ENCODE peak calls at places on chromosomes 16 and 17, in nine cellular contexts. One of them, this sample, is unnamed. For H3K27me3, the result is how much of the 10 kb centered on the place peaks cover.

GRCh38 chr16:85536411-85537330 is 76.5 kb upstream of the GSE1 start:
- DNase-seq in AG04450: no peak
- DNase-seq in adrenal gland: no peak
- DNase-seq in cardiac muscle cell: no peak
- DNase-seq in thoracic aorta: no peak
- DNase-seq in sigmoid colon: no peak
- DNase-seq in lower lobe of right lung: no peak
- DNase-seq in pancreas: no peak
- DNase-seq in esophagus squamous epithelium: no peak
- DNase-seq in this sample: no peak

GRCh38 chr17:45247429-45248131 is 14.3 kb downstream of the SPATA32 start:
- DNase-seq in esophagus squamous epithelium: peak
- DNase-seq in sigmoid colon: peak
- DNase-seq in lower lobe of right lung: peak
- DNase-seq in adrenal gland: peak
- DNase-seq in AG04450: peak
- DNase-seq in pancreas: peak
- DNase-seq in thoracic aorta: peak
- DNase-seq in cardiac muscle cell: peak
- DNase-seq in this sample: peak

GRCh38 chr17:74160656-74161500 is 42.6 kb upstream of the RPL38 start:
- DNase-seq in AG04450: no peak
- DNase-seq in esophagus squamous epithelium: no peak
- DNase-seq in thoracic aorta: no peak
- DNase-seq in lower lobe of right lung: no peak
- DNase-seq in pancreas: no peak
- DNase-seq in cardiac muscle cell: no peak
- DNase-seq in sigmoid colon: no peak
- DNase-seq in adrenal gland: no peak
- DNase-seq in this sample: no peak

GRCh38 chr17:3026856-3027751 is 36.3 kb downstream of the OR1D5 start:
- DNase-seq in adrenal gland: no peak
- DNase-seq in thoracic aorta: no peak
- DNase-seq in sigmoid colon: no peak
- DNase-seq in lower lobe of right lung: peak
- DNase-seq in cardiac muscle cell: peak
- DNase-seq in pancreas: peak
- DNase-seq in esophagus squamous epithelium: no peak
- DNase-seq in AG04450: no peak
- DNase-seq in this sample: no peak

GRCh38 chr16:23059433-23059832 is 89.8 kb downstream of the USP31 start:
- DNase-seq in thoracic aorta: no peak
- DNase-seq in lower lobe of right lung: no peak
- DNase-seq in cardiac muscle cell: no peak
- DNase-seq in pancreas: no peak
- DNase-seq in AG04450: no peak
- DNase-seq in sigmoid colon: no peak
- DNase-seq in esophagus squamous epithelium: no peak
- DNase-seq in adrenal gland: no peak
- DNase-seq in this sample: no peak

GRCh38 chr16:49474741-49475140 is 101.1 kb downstream of the C16orf78 start:
- DNase-seq in lower lobe of right lung: peak
- DNase-seq in adrenal gland: no peak
- DNase-seq in AG04450: no peak
- DNase-seq in cardiac muscle cell: no peak
- DNase-seq in sigmoid colon: peak
- DNase-seq in pancreas: no peak
- DNase-seq in esophagus squamous epithelium: no peak
- DNase-seq in thoracic aorta: no peak
- DNase-seq in this sample: peak

GRCh38 chr17:7263801-7264078 is 1.5 kb upstream of the CLDN7 start:
- DNase-seq in thoracic aorta: no peak
- DNase-seq in cardiac muscle cell: no peak
- DNase-seq in AG04450: no peak
- DNase-seq in lower lobe of right lung: no peak
- DNase-seq in adrenal gland: no peak
- DNase-seq in esophagus squamous epithelium: no peak
- DNase-seq in pancreas: no peak
- DNase-seq in sigmoid colon: no peak
- DNase-seq in this sample: no peak

GRCh38 chr16:75062944-75063444 is 53.6 kb downstream of the LDHD start:
- DNase-seq in cardiac muscle cell: no peak
- DNase-seq in AG04450: no peak
- DNase-seq in adrenal gland: no peak
- DNase-seq in thoracic aorta: no peak
- DNase-seq in pancreas: no peak
- DNase-seq in lower lobe of right lung: no peak
- DNase-seq in sigmoid colon: no peak
- DNase-seq in esophagus squamous epithelium: no peak
- DNase-seq in this sample: no peak

GRCh38 chr17:76720211-76720610 is 6.2 kb downstream of the JMJD6 start:
- DNase-seq in sigmoid colon: peak
- DNase-seq in esophagus squamous epithelium: no peak
- DNase-seq in adrenal gland: no peak
- DNase-seq in lower lobe of right lung: no peak
- DNase-seq in thoracic aorta: no peak
- DNase-seq in pancreas: no peak
- DNase-seq in cardiac muscle cell: no peak
- DNase-seq in AG04450: no peak
- DNase-seq in this sample: no peak

GRCh38 chr16:66844009-66844341 is 239 bp upstream of the CA7 start:
- DNase-seq in AG04450: no peak
- DNase-seq in cardiac muscle cell: no peak
- DNase-seq in sigmoid colon: no peak
- DNase-seq in thoracic aorta: no peak
- DNase-seq in esophagus squamous epithelium: no peak
- DNase-seq in lower lobe of right lung: no peak
- DNase-seq in pancreas: no peak
- DNase-seq in adrenal gland: no peak
- DNase-seq in this sample: no peak

GRCh38 chr17:38861399-38861843 is 7.9 kb upstream of the RPL23 start:
- DNase-seq in sigmoid colon: no peak
- DNase-seq in adrenal gland: no peak
- DNase-seq in cardiac muscle cell: no peak
- DNase-seq in AG04450: no peak
- DNase-seq in pancreas: no peak
- DNase-seq in lower lobe of right lung: no peak
- DNase-seq in thoracic aorta: no peak
- DNase-seq in esophagus squamous epithelium: no peak
- DNase-seq in this sample: no peak

GRCh38 chr17:19354748-19355147 is 7.8 kb downstream of the B9D1 start:
- DNase-seq in sigmoid colon: no peak
- DNase-seq in esophagus squamous epithelium: no peak
- DNase-seq in pancreas: no peak
- DNase-seq in cardiac muscle cell: no peak
- DNase-seq in adrenal gland: no peak
- DNase-seq in lower lobe of right lung: no peak
- DNase-seq in thoracic aorta: no peak
- DNase-seq in AG04450: no peak
- DNase-seq in this sample: no peak

GRCh38 chr16:17777461-17777863 is 306.7 kb upstream of the XYLT1 start:
- DNase-seq in lower lobe of right lung: no peak
- DNase-seq in sigmoid colon: no peak
- DNase-seq in esophagus squamous epithelium: no peak
- DNase-seq in adrenal gland: no peak
- DNase-seq in thoracic aorta: no peak
- DNase-seq in pancreas: no peak
- DNase-seq in cardiac muscle cell: no peak
- DNase-seq in AG04450: no peak
- DNase-seq in this sample: no peak

GRCh38 chr17:53150101-53150698 is 672.5 kb upstream of the KIF2B start:
- DNase-seq in AG04450: no peak
- DNase-seq in sigmoid colon: no peak
- DNase-seq in thoracic aorta: no peak
- DNase-seq in lower lobe of right lung: no peak
- DNase-seq in cardiac muscle cell: peak
- DNase-seq in esophagus squamous epithelium: no peak
- DNase-seq in adrenal gland: no peak
- DNase-seq in pancreas: no peak
- DNase-seq in this sample: no peak

GRCh38 chr16:79571753-79572544 is 28.6 kb downstream of the MAF start:
- DNase-seq in sigmoid colon: no peak
- DNase-seq in AG04450: no peak
- DNase-seq in pancreas: no peak
- DNase-seq in lower lobe of right lung: no peak
- DNase-seq in adrenal gland: no peak
- DNase-seq in esophagus squamous epithelium: no peak
- DNase-seq in cardiac muscle cell: no peak
- DNase-seq in thoracic aorta: no peak
- DNase-seq in this sample: no peak

GRCh38 chr16:88999457-89000206 is 22.6 kb upstream of the CBFA2T3 start:
- DNase-seq in lower lobe of right lung: no peak
- DNase-seq in pancreas: no peak
- DNase-seq in AG04450: no peak
- DNase-seq in esophagus squamous epithelium: no peak
- DNase-seq in sigmoid colon: no peak
- DNase-seq in thoracic aorta: no peak
- DNase-seq in adrenal gland: no peak
- DNase-seq in cardiac muscle cell: no peak
- DNase-seq in this sample: no peak

GRCh38 chr17:4233668-4234258 is 30.0 kb downstream of the ANKFY1 start:
- DNase-seq in esophagus squamous epithelium: no peak
- DNase-seq in lower lobe of right lung: no peak
- DNase-seq in AG04450: no peak
- DNase-seq in thoracic aorta: no peak
- DNase-seq in adrenal gland: no peak
- DNase-seq in pancreas: no peak
- DNase-seq in sigmoid colon: peak
- DNase-seq in cardiac muscle cell: no peak
- DNase-seq in this sample: no peak

GRCh38 chr16:65343556-65343955 is 221.7 kb upstream of the CDH11 start:
- DNase-seq in sigmoid colon: no peak
- DNase-seq in pancreas: no peak
- DNase-seq in adrenal gland: no peak
- DNase-seq in esophagus squamous epithelium: no peak
- DNase-seq in lower lobe of right lung: no peak
- DNase-seq in AG04450: no peak
- DNase-seq in thoracic aorta: no peak
- DNase-seq in cardiac muscle cell: no peak
- DNase-seq in this sample: no peak

GRCh38 chr16:28491080-28491969 is 549 bp downstream of the CLN3 start:
- DNase-seq in pancreas: peak
- DNase-seq in AG04450: no peak
- DNase-seq in esophagus squamous epithelium: no peak
- DNase-seq in cardiac muscle cell: peak
- DNase-seq in thoracic aorta: no peak
- DNase-seq in sigmoid colon: peak
- DNase-seq in adrenal gland: peak
- DNase-seq in lower lobe of right lung: peak
- DNase-seq in this sample: no peak

DNA sequence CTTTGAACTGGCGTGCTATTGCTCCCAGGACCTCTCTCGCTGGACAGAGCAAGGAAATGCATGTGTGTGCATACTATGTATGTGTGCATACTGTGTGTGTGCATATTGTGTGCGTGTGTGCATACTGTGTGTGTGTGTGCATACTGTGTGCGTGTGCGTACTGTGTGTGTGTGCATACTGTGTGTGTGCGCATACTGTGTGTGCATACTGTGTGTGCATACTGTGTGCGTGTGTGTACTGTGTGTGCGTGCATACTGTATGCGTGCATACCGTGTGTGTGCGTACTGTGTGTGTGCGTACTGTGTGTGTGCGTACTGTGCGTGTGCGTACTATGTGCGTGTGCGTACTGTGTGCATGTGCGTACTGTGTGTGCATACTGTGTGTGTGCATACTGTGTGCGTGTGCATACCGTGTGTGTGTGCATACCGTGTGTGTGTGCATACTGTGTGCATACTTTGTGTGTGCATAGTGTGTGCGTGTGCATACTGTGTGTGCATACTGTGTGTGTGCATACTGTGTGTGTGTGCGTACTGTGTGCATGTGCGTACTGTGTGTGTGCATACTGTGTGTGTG is 89.4 kb downstream of the RPTOR start:
- DNase-seq in pancreas: no peak
- DNase-seq in lower lobe of right lung: no peak
- DNase-seq in cardiac muscle cell: no peak
- DNase-seq in adrenal gland: no peak
- DNase-seq in esophagus squamous epithelium: no peak
- DNase-seq in sigmoid colon: no peak
- DNase-seq in AG04450: no peak
- DNase-seq in thoracic aorta: no peak
- DNase-seq in this sample: no peak
- H3K27ac ChIP-seq in pancreas: no peak
- H3K27ac ChIP-seq in lower lobe of right lung: no peak
- H3K27ac ChIP-seq in cardiac muscle cell: no peak
- H3K27ac ChIP-seq in adrenal gland: no peak
- H3K27ac ChIP-seq in esophagus squamous epithelium: no peak
- H3K27ac ChIP-seq in sigmoid colon: no peak
- H3K27ac ChIP-seq in AG04450: no peak
- H3K27ac ChIP-seq in thoracic aorta: no peak
- H3K27ac ChIP-seq in this sample: no peak

GRCh38 chr17:78347453-78347852 is 12.4 kb downstream of the SOCS3 start:
- DNase-seq in sigmoid colon: no peak
- DNase-seq in esophagus squamous epithelium: no peak
- DNase-seq in thoracic aorta: no peak
- DNase-seq in lower lobe of right lung: peak
- DNase-seq in adrenal gland: no peak
- DNase-seq in cardiac muscle cell: no peak
- DNase-seq in pancreas: peak
- DNase-seq in AG04450: no peak
- DNase-seq in this sample: no peak
- H3K27me3 ChIP-seq in sigmoid colon: under half
- H3K27me3 ChIP-seq in esophagus squamous epithelium: under half
- H3K27me3 ChIP-seq in thoracic aorta: under half
- H3K27me3 ChIP-seq in lower lobe of right lung: under half
- H3K27me3 ChIP-seq in adrenal gland: under half
- H3K27me3 ChIP-seq in cardiac muscle cell: under half
- H3K27me3 ChIP-seq in pancreas: under half
- H3K27me3 ChIP-seq in AG04450: under half
- H3K27me3 ChIP-seq in this sample: under half

GRCh38 chr17:16215273-16215964 is at the start of gene NCOR1:
- DNase-seq in sigmoid colon: peak
- DNase-seq in cardiac muscle cell: peak
- DNase-seq in lower lobe of right lung: peak
- DNase-seq in esophagus squamous epithelium: peak
- DNase-seq in adrenal gland: peak
- DNase-seq in thoracic aorta: peak
- DNase-seq in pancreas: peak
- DNase-seq in AG04450: peak
- DNase-seq in this sample: peak
- TF ChIP-seq CTCF in sigmoid colon: peak
- TF ChIP-seq CTCF in cardiac muscle cell: peak
- TF ChIP-seq CTCF in lower lobe of right lung: peak
- TF ChIP-seq CTCF in esophagus squamous epithelium: no peak
- TF ChIP-seq CTCF in adrenal gland: peak
- TF ChIP-seq CTCF in thoracic aorta: no peak
- TF ChIP-seq CTCF in pancreas: peak
- TF ChIP-seq CTCF in AG04450: peak
- TF ChIP-seq CTCF in this sample: no peak

DNA sequence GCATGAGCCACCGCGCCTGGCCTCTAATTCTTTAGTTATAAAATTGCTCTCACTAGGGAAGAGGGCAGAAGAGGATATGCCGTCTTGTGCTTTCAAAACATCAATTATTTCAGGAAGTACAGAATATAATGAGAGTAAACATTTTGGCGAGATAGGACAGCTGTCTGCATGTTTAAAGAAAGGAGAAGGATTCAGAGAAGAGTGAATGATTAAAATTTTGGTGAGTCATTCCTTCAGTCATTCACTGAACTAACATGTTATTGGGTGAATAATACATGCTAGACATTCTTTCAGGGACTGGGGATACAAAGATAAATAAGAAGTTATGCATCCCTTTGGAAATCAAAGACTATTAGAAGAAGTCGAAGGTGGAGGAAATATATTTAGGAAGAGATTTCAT is 590.3 kb upstream of the GOT2 start:
- DNase-seq in AG04450: no peak
- DNase-seq in cardiac muscle cell: no peak
- DNase-seq in pancreas: no peak
- DNase-seq in sigmoid colon: no peak
- DNase-seq in lower lobe of right lung: no peak
- DNase-seq in thoracic aorta: no peak
- DNase-seq in esophagus squamous epithelium: no peak
- DNase-seq in adrenal gland: no peak
- DNase-seq in this sample: no peak
- H3K27ac ChIP-seq in AG04450: no peak
- H3K27ac ChIP-seq in cardiac muscle cell: no peak
- H3K27ac ChIP-seq in pancreas: no peak
- H3K27ac ChIP-seq in sigmoid colon: no peak
- H3K27ac ChIP-seq in lower lobe of right lung: no peak
- H3K27ac ChIP-seq in thoracic aorta: no peak
- H3K27ac ChIP-seq in esophagus squamous epithelium: no peak
- H3K27ac ChIP-seq in adrenal gland: no peak
- H3K27ac ChIP-seq in this sample: no peak

This sample was measured in CD4-positive, alpha-beta T cell.